ENCODE peak calls at places on chromosomes 1 and 21, in eight cellular contexts. L is cardiac muscle cell; N is adrenal gland; V is aorta; Z is CD8-positive, alpha-beta T cell; O is fibroblast of lung; C is tibial artery; R is pancreas. B is an unnamed sample. For H3K36me3, the result is how much of the 10 kb centered on the place peaks cover.

GRCh38 chr21:21963911-21964310 is 965.7 kb downstream of the NCAM2 start:
- DNase-seq in L (no peak), N (no peak), V (no peak), Z (no peak), O (no peak), C (no peak), R (no peak), B (no peak)

GRCh38 chr1:29752141-29752540 is 515.8 kb downstream of the PTPRU start:
- DNase-seq in L (peak), N (no peak), V (no peak), Z (peak), O (no peak), C (no peak), R (no peak), B (no peak)

GRCh38 chr21:41835711-41836154 is 43.4 kb downstream of the PRDM15 start:
- DNase-seq in L (no peak), N (no peak), V (no peak), Z (no peak), O (peak), C (no peak), R (no peak), B (peak)

GRCh38 chr1:155191904-155192303 is 15.8 kb downstream of the THBS3 start:
- DNase-seq in L (no peak), N (no peak), V (no peak), Z (no peak), O (no peak), C (no peak), R (peak), B (peak)

GRCh38 chr1:247539214-247539613 is 3.0 kb upstream of the OR2C3 start:
- DNase-seq in L (no peak), N (no peak), V (no peak), Z (no peak), O (no peak), C (no peak), R (no peak), B (no peak)

GRCh38 chr1:160206421-160207117 is 1.4 kb downstream of the PEA15 start:
- DNase-seq in L (peak), N (peak), V (no peak), Z (no peak), O (peak), C (no peak), R (no peak), B (no peak)

GRCh38 chr1:106620521-106620954 is 435.9 kb upstream of the PRMT6 start:
- DNase-seq in L (peak), N (no peak), V (peak), Z (no peak), O (peak), C (no peak), R (no peak), B (peak)

GRCh38 chr1:108830119-108831008 is 26.5 kb downstream of the AKNAD1 start:
- DNase-seq in L (peak), N (peak), V (peak), Z (no peak), O (peak), C (peak), R (no peak), B (peak)

GRCh38 chr1:18452550-18452949 is 28.2 kb upstream of the KLHDC7A start:
- DNase-seq in L (peak), N (no peak), V (no peak), Z (no peak), O (no peak), C (no peak), R (no peak), B (no peak)

GRCh38 chr1:179230721-179231120 is 1.2 kb upstream of the ABL2 start:
- DNase-seq in L (no peak), N (no peak), V (no peak), Z (no peak), O (peak), C (no peak), R (no peak), B (no peak)

GRCh38 chr1:108199231-108199657 is 899 bp downstream of the SLC25A24 start:
- DNase-seq in L (peak), N (peak), V (no peak), Z (no peak), O (peak), C (no peak), R (no peak), B (no peak)

GRCh38 chr1:153928245-153928644 is 5.5 kb upstream of the GATAD2B start:
- DNase-seq in L (no peak), N (no peak), V (no peak), Z (no peak), O (no peak), C (no peak), R (no peak), B (no peak)

GRCh38 chr1:2544093-2544874 is 11.9 kb upstream of the TNFRSF14 start:
- DNase-seq in L (no peak), N (no peak), V (no peak), Z (no peak), O (peak), C (no peak), R (no peak), B (no peak)
- H3K27ac ChIP-seq in L (peak), N (no peak), V (no peak), Z (no peak), O (no peak), C (no peak), R (no peak), B (peak)

GRCh38 chr1:230661976-230662375 is 19.7 kb downstream of the COG2 start:
- DNase-seq in L (peak), N (no peak), V (no peak), Z (no peak), O (no peak), C (no peak), R (no peak), B (no peak)
- H3K36me3 ChIP-seq in L (under half), N (under half), V (under half), Z (under half), O (under half), C (half or more), R (under half), B (half or more)

GRCh38 chr21:16983425-16983824 is 529.4 kb upstream of the CXADR start:
- DNase-seq in L (no peak), N (no peak), V (no peak), Z (no peak), O (no peak), C (no peak), R (no peak), B (no peak)
- H3K27ac ChIP-seq in L (no peak), N (no peak), V (no peak), Z (no peak), O (no peak), C (no peak), R (no peak), B (no peak)

GRCh38 chr21:46274797-46275390 is 10.5 kb downstream of the MCM3AP start:
- DNase-seq in L (no peak), N (no peak), V (no peak), Z (no peak), O (no peak), C (no peak), R (no peak), B (no peak)
- H3K36me3 ChIP-seq in L (half or more), N (half or more), V (under half), Z (half or more), O (under half), C (half or more), R (under half), B (under half)

GRCh38 chr1:157700305-157700704 is 264 bp downstream of the FCRL3 start:
- DNase-seq in L (no peak), N (no peak), V (no peak), Z (no peak), O (no peak), C (no peak), R (no peak), B (no peak)

GRCh38 chr1:157702308-157702825 is 1.8 kb upstream of the FCRL3 start:
- DNase-seq in L (no peak), N (no peak), V (no peak), Z (no peak), O (no peak), C (no peak), R (no peak), B (no peak)

GRCh38 chr1:157697781-157698569 is 2.6 kb downstream of the FCRL3 start:
- DNase-seq in L (no peak), N (no peak), V (no peak), Z (no peak), O (no peak), C (no peak), R (no peak), B (no peak)

GRCh38 chr1:157703981-157704380 is 3.4 kb upstream of the FCRL3 start:
- DNase-seq in L (no peak), N (no peak), V (no peak), Z (no peak), O (no peak), C (no peak), R (no peak), B (no peak)

DNA sequence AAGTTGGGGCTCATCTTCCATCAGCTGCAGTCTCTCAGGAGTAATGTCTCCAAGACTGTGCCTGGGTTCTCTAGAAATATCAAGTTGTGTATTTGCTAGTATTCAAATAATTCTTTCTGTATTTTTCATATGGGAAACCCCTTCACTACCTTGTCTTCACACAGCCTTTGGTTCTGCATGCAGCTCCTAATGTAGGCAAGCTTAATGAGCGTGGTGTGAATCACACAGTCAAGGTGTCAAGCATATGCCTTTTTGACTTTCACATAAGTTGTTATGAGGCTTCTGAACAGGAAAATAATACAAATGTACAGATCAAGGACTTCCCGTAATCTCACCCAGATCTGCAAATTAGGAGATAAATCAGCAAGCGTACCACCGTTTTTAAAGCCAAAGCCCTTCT is at the start of gene FCRL3:
- DNase-seq in L (no peak), N (no peak), V (no peak), Z (no peak), O (no peak), C (no peak), R (no peak), B (no peak)
- H3K27ac ChIP-seq in L (no peak), N (no peak), V (no peak), Z (peak), O (no peak), C (no peak), R (no peak), B (no peak)

DNA sequence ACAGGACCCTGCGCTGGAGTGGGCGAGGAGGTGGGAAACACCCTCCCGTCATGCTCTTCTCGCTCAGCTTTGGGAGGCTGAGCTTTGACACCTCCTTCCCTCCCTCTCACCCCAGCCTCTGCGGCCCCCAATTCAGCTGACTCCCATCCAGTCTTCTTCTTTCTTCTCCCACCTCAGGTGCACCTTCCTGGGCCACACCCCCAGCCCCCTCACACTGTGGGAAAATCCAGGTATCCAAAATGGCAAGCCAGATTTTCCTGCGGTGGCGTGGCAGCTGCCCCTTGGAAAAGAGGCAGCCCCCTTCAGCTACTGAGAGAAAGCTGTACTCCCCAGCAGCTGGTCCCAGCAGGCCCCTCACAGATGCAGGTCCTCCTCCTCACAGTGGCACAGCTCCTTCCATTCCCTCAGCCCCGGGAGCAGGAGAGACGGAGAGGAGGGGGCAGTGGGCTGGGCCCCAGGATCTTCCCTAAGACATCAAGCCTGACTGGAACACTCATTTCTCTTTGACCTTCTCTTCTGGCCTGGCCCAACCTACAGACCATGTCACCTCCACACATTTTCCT is 61.6 kb downstream of the OPTC start:
- DNase-seq in L (no peak), N (no peak), V (no peak), Z (no peak), O (no peak), C (no peak), R (no peak), B (no peak)
- H3K36me3 ChIP-seq in L (under half), N (under half), V (under half), Z (under half), O (under half), C (under half), R (under half), B (under half)

GRCh38 chr1:64471218-64471719 is 1.3 kb downstream of the CACHD1 start:
- DNase-seq in L (peak), N (peak), V (peak), Z (peak), O (peak), C (peak), R (peak), B (peak)

GRCh38 chr1:64469977-64470669 is at the start of gene CACHD1:
- DNase-seq in L (peak), N (peak), V (peak), Z (peak), O (peak), C (peak), R (peak), B (peak)

GRCh38 chr1:64469614-64469976 is 334 bp upstream of the CACHD1 start:
- DNase-seq in L (peak), N (no peak), V (no peak), Z (no peak), O (peak), C (no peak), R (no peak), B (no peak)

GRCh38 chr1:64471724-64472276 is 1.9 kb downstream of the CACHD1 start:
- DNase-seq in L (no peak), N (peak), V (no peak), Z (no peak), O (peak), C (no peak), R (no peak), B (no peak)

DNA sequence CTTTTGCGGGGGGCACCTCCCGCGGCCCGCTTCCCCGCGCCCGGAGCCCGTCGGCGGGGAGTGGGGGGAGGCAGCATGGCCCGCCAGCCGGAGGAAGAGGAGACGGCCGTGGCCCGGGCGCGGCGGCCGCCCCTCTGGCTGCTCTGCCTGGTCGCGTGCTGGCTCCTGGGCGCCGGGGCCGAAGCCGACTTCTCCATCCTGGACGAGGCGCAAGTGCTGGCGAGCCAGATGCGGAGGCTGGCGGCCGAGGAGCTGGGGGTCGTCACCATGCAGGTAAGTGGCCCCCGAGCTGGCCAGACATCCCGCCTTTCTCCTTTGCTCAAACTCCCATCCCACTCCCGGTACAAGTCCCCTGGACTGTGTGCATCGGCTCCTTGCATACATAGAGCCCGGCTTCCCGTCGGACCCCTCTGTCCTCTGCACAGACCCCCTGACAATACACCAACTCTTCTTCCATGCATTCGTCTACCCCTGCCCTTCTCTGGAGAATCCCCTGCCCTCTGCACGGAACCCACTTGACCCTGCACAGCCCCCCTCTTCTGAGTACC is 815 bp downstream of the CACHD1 start:
- DNase-seq in L (peak), N (peak), V (peak), Z (peak), O (peak), C (peak), R (peak), B (peak)
- H3K27ac ChIP-seq in L (peak), N (peak), V (peak), Z (no peak), O (no peak), C (peak), R (peak), B (peak)

DNA sequence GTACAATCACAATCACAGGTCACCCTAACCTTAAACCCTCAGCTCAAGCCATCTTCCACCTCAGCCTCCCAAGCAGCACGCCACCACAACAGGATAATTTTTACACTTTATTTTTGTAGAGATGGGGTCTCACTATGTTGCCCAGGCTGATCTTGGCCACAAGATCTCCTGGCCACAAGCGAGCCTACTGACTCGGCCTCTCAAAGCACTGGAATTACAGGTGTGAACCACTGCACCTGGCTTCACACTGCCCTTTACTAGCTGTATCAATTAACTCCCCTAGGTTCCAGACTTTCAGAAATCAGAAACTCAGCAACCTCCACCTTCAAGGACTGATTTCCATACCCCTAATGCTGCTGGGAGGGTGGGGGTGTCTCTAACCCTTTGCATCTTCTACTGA is 37.0 kb downstream of the NUP133 start:
- DNase-seq in L (no peak), N (no peak), V (no peak), Z (no peak), O (no peak), C (no peak), R (no peak), B (no peak)
- H3K36me3 ChIP-seq in L (half or more), N (half or more), V (under half), Z (under half), O (under half), C (half or more), R (under half), B (half or more)

GRCh38 chr1:40868051-40868723 is 6.0 kb upstream of the CITED4 start:
- DNase-seq in L (no peak), N (no peak), V (no peak), Z (no peak), O (peak), C (no peak), R (no peak), B (no peak)
- H3K27ac ChIP-seq in L (no peak), N (no peak), V (no peak), Z (no peak), O (no peak), C (no peak), R (no peak), B (no peak)

DNA sequence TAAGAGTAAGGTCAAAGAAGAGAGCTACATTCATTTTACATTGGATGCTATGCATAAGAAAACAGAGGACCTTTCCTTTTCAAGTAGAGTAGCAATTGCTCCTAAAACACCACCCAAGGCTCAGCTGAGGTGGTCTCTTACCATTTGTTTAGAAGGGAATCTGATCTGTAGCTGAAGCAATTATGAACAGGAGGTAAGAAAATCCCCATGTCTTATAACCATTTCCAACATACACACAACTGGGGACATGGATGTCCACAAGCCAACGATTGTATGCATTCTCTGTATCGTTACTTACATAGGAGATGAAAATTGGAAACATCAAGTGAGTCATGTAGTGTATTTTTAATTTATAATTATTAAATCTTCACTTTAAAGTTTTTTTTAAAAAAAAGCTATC is 132.0 kb downstream of the AKT3 start:
- DNase-seq in L (no peak), N (no peak), V (no peak), Z (no peak), O (no peak), C (no peak), R (no peak), B (no peak)
- H3K36me3 ChIP-seq in L (under half), N (under half), V (under half), Z (under half), O (under half), C (under half), R (under half), B (under half)